ENCODE peak calls at places on chromosomes 13 and 19, in five cellular contexts. One of them, this sample, is unnamed.

GRCh38 chr13:40549500-40550094 is 116.8 kb downstream of the FOXO1 start:
- DNase-seq in brain microvascular endothelial cell: no peak
- DNase-seq in upper lobe of right lung: no peak
- DNase-seq in neural progenitor cell: no peak
- DNase-seq in left ventricle myocardium inferior: no peak
- DNase-seq in this sample: no peak

GRCh38 chr13:30738526-30738925 is 3.2 kb downstream of the ALOX5AP start:
- DNase-seq in brain microvascular endothelial cell: no peak
- DNase-seq in upper lobe of right lung: no peak
- DNase-seq in neural progenitor cell: peak; percentile 17
- DNase-seq in left ventricle myocardium inferior: no peak
- DNase-seq in this sample: no peak

GRCh38 chr13:50676602-50677001 is 166.9 kb downstream of the DLEU7 start:
- DNase-seq in brain microvascular endothelial cell: peak; percentile 89
- DNase-seq in upper lobe of right lung: no peak
- DNase-seq in neural progenitor cell: no peak
- DNase-seq in left ventricle myocardium inferior: no peak
- DNase-seq in this sample: no peak

GRCh38 chr13:113407531-113408393 is 43.8 kb upstream of the GRTP1 start:
- DNase-seq in brain microvascular endothelial cell: no peak
- DNase-seq in upper lobe of right lung: peak; percentile 58
- DNase-seq in neural progenitor cell: peak; percentile 1
- DNase-seq in left ventricle myocardium inferior: no peak
- DNase-seq in this sample: no peak

GRCh38 chr13:98629055-98629454 is 52.1 kb upstream of the STK24 start:
- DNase-seq in brain microvascular endothelial cell: no peak
- DNase-seq in upper lobe of right lung: no peak
- DNase-seq in neural progenitor cell: no peak
- DNase-seq in left ventricle myocardium inferior: no peak
- DNase-seq in this sample: no peak

GRCh38 chr13:109687559-109688448 is 98.6 kb downstream of the IRS2 start:
- DNase-seq in brain microvascular endothelial cell: no peak
- DNase-seq in upper lobe of right lung: no peak
- DNase-seq in neural progenitor cell: peak; percentile 63
- DNase-seq in left ventricle myocardium inferior: no peak
- DNase-seq in this sample: no peak

GRCh38 chr13:52393572-52394357 is 12.2 kb downstream of the THSD1 start:
- DNase-seq in brain microvascular endothelial cell: no peak
- DNase-seq in upper lobe of right lung: no peak
- DNase-seq in neural progenitor cell: no peak
- DNase-seq in left ventricle myocardium inferior: no peak
- DNase-seq in this sample: no peak

GRCh38 chr19:38090561-38090960 is 133.5 kb downstream of the DPF1 start:
- DNase-seq in brain microvascular endothelial cell: no peak
- DNase-seq in upper lobe of right lung: no peak
- DNase-seq in neural progenitor cell: no peak
- DNase-seq in left ventricle myocardium inferior: peak; percentile 33
- DNase-seq in this sample: no peak

GRCh38 chr13:98539655-98540054 is 37.3 kb downstream of the STK24 start:
- DNase-seq in brain microvascular endothelial cell: no peak
- DNase-seq in upper lobe of right lung: no peak
- DNase-seq in neural progenitor cell: no peak
- DNase-seq in left ventricle myocardium inferior: no peak
- DNase-seq in this sample: no peak

GRCh38 chr13:36294061-36294460 is 3.6 kb downstream of the CCDC169 start:
- DNase-seq in brain microvascular endothelial cell: no peak
- DNase-seq in upper lobe of right lung: no peak
- DNase-seq in neural progenitor cell: no peak
- DNase-seq in left ventricle myocardium inferior: no peak
- DNase-seq in this sample: no peak
- H3K4me3 ChIP-seq in brain microvascular endothelial cell: no peak overlapping the region
- H3K4me3 ChIP-seq in upper lobe of right lung: no peak overlapping the region
- H3K4me3 ChIP-seq in neural progenitor cell: no peak overlapping the region
- H3K4me3 ChIP-seq in left ventricle myocardium inferior: no peak overlapping the region
- H3K4me3 ChIP-seq in this sample: no peak overlapping the region

GRCh38 chr13:100334209-100334608 is 245.3 kb downstream of the PCCA start:
- DNase-seq in brain microvascular endothelial cell: no peak
- DNase-seq in upper lobe of right lung: no peak
- DNase-seq in neural progenitor cell: no peak
- DNase-seq in left ventricle myocardium inferior: no peak
- DNase-seq in this sample: no peak
- H3K36me3 ChIP-seq in brain microvascular endothelial cell: no peaks in the 10 kb centered on the region
- H3K36me3 ChIP-seq in upper lobe of right lung: peaks cover 4% of the 10 kb centered on the region
- H3K36me3 ChIP-seq in neural progenitor cell: peaks cover 6% of the 10 kb centered on the region
- H3K36me3 ChIP-seq in left ventricle myocardium inferior: peaks cover 47% of the 10 kb centered on the region
- H3K36me3 ChIP-seq in this sample: no peaks in the 10 kb centered on the region

DNA sequence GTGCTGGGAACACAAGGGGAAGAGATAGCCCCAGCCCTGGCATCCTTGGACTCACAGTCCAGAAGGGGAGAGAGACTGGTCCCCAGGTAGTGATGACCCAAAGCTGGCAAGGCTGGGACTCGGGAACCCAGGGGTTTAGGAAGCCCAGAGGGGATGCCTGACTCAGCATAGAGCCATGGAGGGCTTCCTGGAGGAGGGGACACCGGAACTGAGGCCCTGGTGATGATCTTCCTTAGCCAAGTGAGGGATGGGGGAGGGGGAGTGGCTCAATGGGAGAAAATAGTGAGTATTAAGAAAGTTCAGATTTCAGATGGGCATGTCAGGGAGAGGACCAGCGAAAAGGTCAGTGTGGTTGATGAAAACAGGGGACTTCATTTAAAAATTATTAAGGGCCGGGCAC is 26.8 kb downstream of the EXOC3L2 start:
- DNase-seq in brain microvascular endothelial cell: no peak
- DNase-seq in upper lobe of right lung: no peak
- DNase-seq in neural progenitor cell: no peak
- DNase-seq in left ventricle myocardium inferior: no peak
- DNase-seq in this sample: no peak
- H3K4me3 ChIP-seq in brain microvascular endothelial cell: no peak overlapping the region
- H3K4me3 ChIP-seq in upper lobe of right lung: no peak overlapping the region
- H3K4me3 ChIP-seq in neural progenitor cell: no peak overlapping the region
- H3K4me3 ChIP-seq in left ventricle myocardium inferior: no peak overlapping the region
- H3K4me3 ChIP-seq in this sample: no peak overlapping the region

GRCh38 chr19:48290341-48290922 is 20.6 kb downstream of the ZNF114 start:
- DNase-seq in brain microvascular endothelial cell: peak; percentile 53
- DNase-seq in upper lobe of right lung: no peak
- DNase-seq in neural progenitor cell: peak; percentile 80
- DNase-seq in left ventricle myocardium inferior: no peak
- DNase-seq in this sample: no peak

GRCh38 chr19:48284891-48285290 is 15.0 kb downstream of the ZNF114 start:
- DNase-seq in brain microvascular endothelial cell: peak; percentile 66
- DNase-seq in upper lobe of right lung: no peak
- DNase-seq in neural progenitor cell: no peak
- DNase-seq in left ventricle myocardium inferior: no peak
- DNase-seq in this sample: no peak

GRCh38 chr19:48290923-48291700 is 21.2 kb downstream of the ZNF114 start:
- DNase-seq in brain microvascular endothelial cell: peak; percentile 73
- DNase-seq in upper lobe of right lung: peak; percentile 87
- DNase-seq in neural progenitor cell: peak; percentile 88
- DNase-seq in left ventricle myocardium inferior: peak; percentile 82
- DNase-seq in this sample: peak; percentile 83

GRCh38 chr19:48283908-48284307 is 14.0 kb downstream of the ZNF114 start:
- DNase-seq in brain microvascular endothelial cell: peak; percentile 96
- DNase-seq in upper lobe of right lung: no peak
- DNase-seq in neural progenitor cell: no peak
- DNase-seq in left ventricle myocardium inferior: no peak
- DNase-seq in this sample: no peak

DNA sequence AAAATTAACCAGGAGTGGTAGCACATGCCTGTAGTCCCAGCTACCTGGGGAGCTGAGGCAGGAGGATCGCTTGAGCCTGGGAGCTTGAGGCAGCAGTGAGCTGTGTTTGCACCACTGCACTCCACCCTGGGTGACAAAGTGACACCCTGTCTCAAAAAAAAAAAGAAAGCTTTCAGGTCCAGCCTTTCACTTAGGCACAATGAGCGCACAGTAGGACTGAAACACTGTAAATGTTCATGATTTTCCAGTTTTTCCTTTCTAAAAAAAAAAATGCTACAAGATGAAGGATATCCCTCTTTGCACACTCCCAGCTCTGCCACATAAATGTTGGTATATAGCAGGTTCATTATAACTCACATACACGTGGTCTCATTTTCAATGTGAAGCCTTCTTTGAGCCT is 17.9 kb downstream of the ZNF114 start:
- DNase-seq in brain microvascular endothelial cell: no peak
- DNase-seq in upper lobe of right lung: no peak
- DNase-seq in neural progenitor cell: no peak
- DNase-seq in left ventricle myocardium inferior: no peak
- DNase-seq in this sample: no peak
- H3K36me3 ChIP-seq in brain microvascular endothelial cell: no peaks in the 10 kb centered on the region
- H3K36me3 ChIP-seq in upper lobe of right lung: no peaks in the 10 kb centered on the region
- H3K36me3 ChIP-seq in neural progenitor cell: peaks cover 8% of the 10 kb centered on the region
- H3K36me3 ChIP-seq in left ventricle myocardium inferior: peaks cover 23% of the 10 kb centered on the region
- H3K36me3 ChIP-seq in this sample: peaks cover under 1% of the 10 kb centered on the region

GRCh38 chr19:54631489-54631888 is 1.2 kb downstream of the LILRB1 start:
- DNase-seq in brain microvascular endothelial cell: no peak
- DNase-seq in upper lobe of right lung: no peak
- DNase-seq in neural progenitor cell: no peak
- DNase-seq in left ventricle myocardium inferior: no peak
- DNase-seq in this sample: no peak

GRCh38 chr19:54633401-54633800 is 3.1 kb downstream of the LILRB1 start:
- DNase-seq in brain microvascular endothelial cell: no peak
- DNase-seq in upper lobe of right lung: no peak
- DNase-seq in neural progenitor cell: no peak
- DNase-seq in left ventricle myocardium inferior: no peak
- DNase-seq in this sample: no peak

GRCh38 chr19:54626757-54627156 is 3.5 kb upstream of the LILRB1 start:
- DNase-seq in brain microvascular endothelial cell: no peak
- DNase-seq in upper lobe of right lung: no peak
- DNase-seq in neural progenitor cell: no peak
- DNase-seq in left ventricle myocardium inferior: no peak
- DNase-seq in this sample: no peak

GRCh38 chr19:54630784-54631183 is 500 bp downstream of the LILRB1 start:
- DNase-seq in brain microvascular endothelial cell: no peak
- DNase-seq in upper lobe of right lung: no peak
- DNase-seq in neural progenitor cell: no peak
- DNase-seq in left ventricle myocardium inferior: no peak
- DNase-seq in this sample: no peak
- H3K4me3 ChIP-seq in brain microvascular endothelial cell: no peak overlapping the region
- H3K4me3 ChIP-seq in upper lobe of right lung: peak overlapping the region; percentile 32
- H3K4me3 ChIP-seq in neural progenitor cell: no peak overlapping the region
- H3K4me3 ChIP-seq in left ventricle myocardium inferior: no peak overlapping the region
- H3K4me3 ChIP-seq in this sample: peak overlapping the region; percentile 27

GRCh38 chr13:49060698-49061387 is 85.1 kb downstream of the FNDC3A start:
- DNase-seq in brain microvascular endothelial cell: no peak
- DNase-seq in upper lobe of right lung: no peak
- DNase-seq in neural progenitor cell: no peak
- DNase-seq in left ventricle myocardium inferior: no peak
- DNase-seq in this sample: no peak

GRCh38 chr13:49055021-49055420 is 79.3 kb downstream of the FNDC3A start:
- DNase-seq in brain microvascular endothelial cell: no peak
- DNase-seq in upper lobe of right lung: no peak
- DNase-seq in neural progenitor cell: no peak
- DNase-seq in left ventricle myocardium inferior: no peak
- DNase-seq in this sample: no peak

GRCh38 chr13:49062297-49062896 is 86.7 kb downstream of the FNDC3A start:
- DNase-seq in brain microvascular endothelial cell: no peak
- DNase-seq in upper lobe of right lung: no peak
- DNase-seq in neural progenitor cell: no peak
- DNase-seq in left ventricle myocardium inferior: no peak
- DNase-seq in this sample: no peak

GRCh38 chr13:49057176-49057575 is 81.5 kb downstream of the FNDC3A start:
- DNase-seq in brain microvascular endothelial cell: no peak
- DNase-seq in upper lobe of right lung: no peak
- DNase-seq in neural progenitor cell: no peak
- DNase-seq in left ventricle myocardium inferior: no peak
- DNase-seq in this sample: no peak

GRCh38 chr13:49058761-49059160 is 83.0 kb downstream of the FNDC3A start:
- DNase-seq in brain microvascular endothelial cell: no peak
- DNase-seq in upper lobe of right lung: no peak
- DNase-seq in neural progenitor cell: no peak
- DNase-seq in left ventricle myocardium inferior: no peak
- DNase-seq in this sample: no peak
- H3K36me3 ChIP-seq in brain microvascular endothelial cell: no peaks in the 10 kb centered on the region
- H3K36me3 ChIP-seq in upper lobe of right lung: no peaks in the 10 kb centered on the region
- H3K36me3 ChIP-seq in neural progenitor cell: no peaks in the 10 kb centered on the region
- H3K36me3 ChIP-seq in left ventricle myocardium inferior: no peaks in the 10 kb centered on the region
- H3K36me3 ChIP-seq in this sample: no peaks in the 10 kb centered on the region

DNA sequence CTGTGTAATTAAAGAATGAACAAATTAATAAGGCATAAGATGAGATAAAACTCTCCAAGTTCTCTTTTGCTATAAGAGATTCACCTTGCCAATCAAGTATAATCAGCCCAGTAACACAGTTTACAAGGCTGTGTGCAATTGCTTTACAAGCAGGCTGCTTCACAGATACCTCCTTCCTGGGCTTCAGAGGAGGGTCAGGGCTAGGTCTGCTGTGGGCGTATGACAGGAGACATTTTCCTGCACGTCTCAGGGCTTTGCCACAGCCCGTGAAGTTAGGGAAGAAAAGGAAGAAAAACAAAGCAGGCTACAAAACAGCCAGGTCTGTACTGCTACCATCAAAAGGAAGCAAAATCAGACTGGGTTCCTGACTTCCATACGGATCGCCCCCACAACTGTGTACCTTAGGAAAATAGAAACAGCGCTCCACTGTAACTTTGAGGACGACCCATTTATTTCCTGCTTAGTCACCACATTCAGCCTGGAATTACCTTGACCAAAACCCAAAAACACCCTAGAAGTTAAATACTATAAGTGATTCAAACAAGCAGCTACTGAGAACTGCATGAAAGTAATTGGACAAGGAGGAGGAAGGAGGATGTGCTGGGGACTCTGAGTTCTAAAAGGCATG is 12.4 kb downstream of the EFNB2 start:
- DNase-seq in brain microvascular endothelial cell: peak; percentile 17
- DNase-seq in upper lobe of right lung: no peak
- DNase-seq in neural progenitor cell: no peak
- DNase-seq in left ventricle myocardium inferior: no peak
- DNase-seq in this sample: no peak
- H3K4me3 ChIP-seq in brain microvascular endothelial cell: no peak overlapping the region
- H3K4me3 ChIP-seq in upper lobe of right lung: no peak overlapping the region
- H3K4me3 ChIP-seq in neural progenitor cell: no peak overlapping the region
- H3K4me3 ChIP-seq in left ventricle myocardium inferior: peak overlapping the region; percentile 8
- H3K4me3 ChIP-seq in this sample: peak overlapping the region; percentile 9

GRCh38 chr19:50798116-50798942 is 8.1 kb downstream of the ACP4 start:
- DNase-seq in brain microvascular endothelial cell: no peak
- DNase-seq in upper lobe of right lung: no peak
- DNase-seq in neural progenitor cell: no peak
- DNase-seq in left ventricle myocardium inferior: no peak
- DNase-seq in this sample: no peak
- H3K36me3 ChIP-seq in brain microvascular endothelial cell: peaks cover 49% of the 10 kb centered on the region
- H3K36me3 ChIP-seq in upper lobe of right lung: peaks cover 31% of the 10 kb centered on the region
- H3K36me3 ChIP-seq in neural progenitor cell: peaks cover 7% of the 10 kb centered on the region
- H3K36me3 ChIP-seq in left ventricle myocardium inferior: peaks cover 37% of the 10 kb centered on the region
- H3K36me3 ChIP-seq in this sample: peaks cover 50% of the 10 kb centered on the region

GRCh38 chr19:56217039-56217949 is 15.2 kb downstream of the ZSCAN5C start:
- DNase-seq in brain microvascular endothelial cell: peak; percentile 26
- DNase-seq in upper lobe of right lung: no peak
- DNase-seq in neural progenitor cell: peak; percentile 38
- DNase-seq in left ventricle myocardium inferior: peak; percentile 15
- DNase-seq in this sample: no peak
- H3K4me3 ChIP-seq in brain microvascular endothelial cell: peak overlapping the region; percentile 37
- H3K4me3 ChIP-seq in upper lobe of right lung: peak overlapping the region; percentile 42
- H3K4me3 ChIP-seq in neural progenitor cell: no peak overlapping the region
- H3K4me3 ChIP-seq in left ventricle myocardium inferior: peak overlapping the region; percentile 62
- H3K4me3 ChIP-seq in this sample: peak overlapping the region; percentile 49

DNA sequence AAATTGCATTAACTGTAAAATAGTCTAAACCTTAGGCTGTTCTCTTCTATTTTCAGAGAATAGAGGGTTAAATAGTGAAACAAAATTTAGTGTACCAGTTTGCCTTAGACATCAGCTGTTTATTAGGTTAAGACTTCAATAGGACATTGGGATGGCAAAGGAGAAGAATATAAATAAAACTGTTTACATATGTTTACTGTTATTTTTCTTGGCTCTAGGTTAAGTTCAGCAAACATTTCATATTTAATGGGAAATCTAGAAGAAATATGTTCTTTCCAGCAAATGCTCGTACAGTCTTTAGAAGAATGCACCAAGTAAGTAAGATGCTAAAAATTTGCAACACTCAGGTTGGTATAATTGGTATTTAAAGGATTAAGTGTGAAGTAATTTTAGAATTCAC is 76.5 kb upstream of the TEX29 start:
- DNase-seq in brain microvascular endothelial cell: no peak
- DNase-seq in upper lobe of right lung: no peak
- DNase-seq in neural progenitor cell: no peak
- DNase-seq in left ventricle myocardium inferior: no peak
- DNase-seq in this sample: no peak
- H3K36me3 ChIP-seq in brain microvascular endothelial cell: peaks cover 31% of the 10 kb centered on the region
- H3K36me3 ChIP-seq in upper lobe of right lung: peaks cover 60% of the 10 kb centered on the region
- H3K36me3 ChIP-seq in neural progenitor cell: peaks cover 9% of the 10 kb centered on the region
- H3K36me3 ChIP-seq in left ventricle myocardium inferior: peaks cover 58% of the 10 kb centered on the region
- H3K36me3 ChIP-seq in this sample: peaks cover 79% of the 10 kb centered on the region

This sample was measured in lower lobe of right lung.